ENCODE peak calls at places on chromosomes 1 and 21, in eight cellular contexts. F, K, A, O, S, V, Q and T are unnamed samples.

GRCh38 chr1:228459091-228459993 is 27.8 kb upstream of the RNF187 start:
- DNase-seq in F (peak), K (peak), A (peak), O (peak), S (peak), V (peak), Q (peak), T (peak)

GRCh38 chr21:44931501-44932365 is 8.1 kb upstream of the SLX9 start:
- DNase-seq in F (no peak), K (no peak), A (no peak), O (no peak), S (no peak), V (no peak), Q (no peak), T (no peak)

GRCh38 chr1:149888999-149889289 is 10.4 kb upstream of the BOLA1 start:
- DNase-seq in F (peak), K (peak), A (peak), O (no peak), S (peak), V (no peak), Q (no peak), T (peak)

GRCh38 chr21:41075668-41076463 is 92.1 kb upstream of the BACE2 start:
- DNase-seq in F (no peak), K (no peak), A (no peak), O (no peak), S (no peak), V (no peak), Q (no peak), T (no peak)

GRCh38 chr1:228747536-228747935 is 12.3 kb downstream of the RHOU start:
- DNase-seq in F (no peak), K (no peak), A (no peak), O (no peak), S (no peak), V (no peak), Q (no peak), T (no peak)

GRCh38 chr1:88731475-88731874 is 47.4 kb downstream of the PKN2 start:
- DNase-seq in F (no peak), K (peak), A (peak), O (no peak), S (peak), V (no peak), Q (peak), T (peak)

GRCh38 chr1:201949491-201949890 is 3.1 kb upstream of the LMOD1 start:
- DNase-seq in F (peak), K (no peak), A (no peak), O (no peak), S (no peak), V (no peak), Q (no peak), T (no peak)

GRCh38 chr1:96520542-96520941 is 201.0 kb upstream of the PTBP2 start:
- DNase-seq in F (no peak), K (peak), A (peak), O (no peak), S (no peak), V (no peak), Q (no peak), T (peak)

GRCh38 chr1:1361982-1362423 is 3.6 kb upstream of the MXRA8 start:
- DNase-seq in F (no peak), K (peak), A (peak), O (no peak), S (peak), V (no peak), Q (no peak), T (peak)

GRCh38 chr1:8905582-8906191 is 27.2 kb upstream of the ENO1 start:
- DNase-seq in F (no peak), K (no peak), A (no peak), O (no peak), S (no peak), V (no peak), Q (no peak), T (peak)

GRCh38 chr1:242435200-242435599 is 89.3 kb downstream of the PLD5 start:
- DNase-seq in F (no peak), K (no peak), A (no peak), O (no peak), S (no peak), V (no peak), Q (no peak), T (no peak)

GRCh38 chr1:113675299-113675698 is 84.0 kb downstream of the PHTF1 start:
- DNase-seq in F (no peak), K (no peak), A (no peak), O (no peak), S (peak), V (no peak), Q (no peak), T (peak)

GRCh38 chr1:202014915-202015676 is 4.7 kb downstream of the ELF3 start:
- DNase-seq in F (no peak), K (no peak), A (no peak), O (no peak), S (no peak), V (no peak), Q (no peak), T (no peak)

GRCh38 chr1:6170742-6171201 is 9.3 kb downstream of the CHD5 start:
- DNase-seq in F (no peak), K (no peak), A (no peak), O (no peak), S (no peak), V (no peak), Q (no peak), T (no peak)

GRCh38 chr1:75614455-75615379 is 3.8 kb upstream of the SLC44A5 start:
- DNase-seq in F (peak), K (peak), A (no peak), O (peak), S (peak), V (peak), Q (no peak), T (no peak)

GRCh38 chr1:64474639-64475038 is 4.7 kb downstream of the CACHD1 start:
- DNase-seq in F (no peak), K (peak), A (peak), O (no peak), S (no peak), V (no peak), Q (no peak), T (no peak)

GRCh38 chr21:43866659-43867331 is 1.8 kb downstream of the AGPAT3 start:
- DNase-seq in F (no peak), K (no peak), A (no peak), O (no peak), S (no peak), V (peak), Q (no peak), T (peak)

GRCh38 chr1:169833179-169833901 is 38.6 kb upstream of the METTL18 start:
- DNase-seq in F (no peak), K (no peak), A (no peak), O (no peak), S (peak), V (no peak), Q (no peak), T (no peak)

GRCh38 chr1:151513626-151514101 is 2.5 kb downstream of the CGN start:
- DNase-seq in F (no peak), K (no peak), A (no peak), O (no peak), S (peak), V (no peak), Q (peak), T (no peak)

DNA sequence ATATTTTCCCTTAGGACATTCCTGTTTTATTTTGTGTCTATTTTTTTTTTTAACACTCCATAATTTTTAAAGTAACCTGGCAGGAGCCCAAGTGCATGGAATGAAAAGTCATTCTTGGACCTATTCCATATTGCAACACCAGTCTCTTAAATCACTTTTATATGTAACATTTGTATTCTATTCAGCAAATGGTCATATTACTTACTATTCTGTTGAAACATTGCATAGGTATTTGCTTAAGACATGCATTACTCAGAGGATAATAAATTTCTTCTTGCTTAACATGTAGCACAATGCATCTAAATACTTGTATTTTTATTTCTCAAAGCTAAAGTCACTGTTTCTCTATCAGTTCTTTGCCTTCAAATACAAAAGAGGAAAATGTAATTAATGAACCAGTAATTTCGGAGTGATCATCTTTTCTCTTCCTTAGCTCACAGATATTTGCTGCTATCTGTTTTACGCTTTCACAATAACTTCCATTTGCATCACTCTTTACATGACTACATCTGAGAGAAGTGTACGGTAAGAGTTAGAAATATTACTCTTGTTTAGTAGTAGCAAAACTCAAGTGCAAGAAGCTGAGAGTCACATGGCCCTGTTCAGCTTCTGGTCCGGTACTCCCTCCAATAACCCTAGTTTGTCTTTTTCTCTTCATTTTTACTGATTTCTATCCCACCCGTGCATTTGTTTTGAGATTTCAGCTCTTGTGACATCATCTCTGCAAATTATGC is 394.8 kb downstream of the USP25 start:
- DNase-seq in F (no peak), K (peak), A (no peak), O (no peak), S (peak), V (no peak), Q (peak), T (peak)
- TF ChIP-seq CTCF in F (no peak), K (no peak), A (no peak), O (no peak), S (no peak), V (no peak), Q (no peak), T (no peak)

DNA sequence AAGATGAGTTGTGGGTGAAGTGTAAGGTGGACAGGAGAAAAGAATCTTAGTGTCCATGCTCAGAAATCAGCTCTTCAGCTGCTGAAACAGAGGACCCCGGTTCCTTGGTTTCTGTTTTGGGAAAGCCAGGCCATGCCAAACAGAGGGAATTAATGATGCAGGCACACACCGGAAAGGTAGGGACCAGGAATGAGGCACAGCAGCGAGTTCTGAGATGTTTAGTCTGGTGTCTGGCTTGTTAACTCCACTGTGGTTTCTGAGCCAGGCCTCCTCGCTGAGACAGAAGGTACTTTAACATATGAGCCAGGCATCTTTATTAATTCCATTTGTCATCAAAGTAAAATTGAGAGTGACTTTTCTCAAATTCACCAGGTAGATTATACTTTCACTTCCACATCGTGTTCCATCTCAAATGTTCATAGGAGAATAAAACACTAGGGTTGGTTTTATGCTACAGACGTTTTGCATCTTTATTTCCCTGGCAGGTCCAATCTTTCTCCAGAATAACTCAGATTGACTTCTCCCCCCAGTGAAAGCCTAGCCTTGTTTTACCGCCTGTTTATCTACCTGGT is 23.5 kb downstream of the LRRC8D start:
- DNase-seq in F (no peak), K (no peak), A (no peak), O (no peak), S (peak), V (peak), Q (no peak), T (peak)
- H3K4me3 ChIP-seq in F (no peak), K (peak), A (peak), O (peak), S (peak), V (peak), Q (peak), T (peak)

GRCh38 chr1:235907897-235908240 is 41.2 kb upstream of the LYST start:
- DNase-seq in F (no peak), K (no peak), A (no peak), O (no peak), S (no peak), V (no peak), Q (no peak), T (no peak)

GRCh38 chr1:235911300-235911662 is 44.6 kb upstream of the LYST start:
- DNase-seq in F (no peak), K (no peak), A (no peak), O (no peak), S (no peak), V (no peak), Q (no peak), T (no peak)

GRCh38 chr1:235910357-235911299 is 43.9 kb upstream of the LYST start:
- DNase-seq in F (peak), K (peak), A (peak), O (peak), S (peak), V (no peak), Q (no peak), T (peak)

GRCh38 chr1:235907187-235907896 is 40.6 kb upstream of the LYST start:
- DNase-seq in F (no peak), K (no peak), A (no peak), O (no peak), S (no peak), V (no peak), Q (no peak), T (no peak)

GRCh38 chr1:235908742-235909520 is 42.2 kb upstream of the LYST start:
- DNase-seq in F (no peak), K (peak), A (no peak), O (peak), S (peak), V (no peak), Q (no peak), T (peak)
- TF ChIP-seq CTCF in F (no peak), K (no peak), A (no peak), O (no peak), S (no peak), V (no peak), Q (no peak), T (no peak)

GRCh38 chr1:91245437-91245836 is 159.2 kb downstream of the HFM1 start:
- DNase-seq in F (no peak), K (no peak), A (no peak), O (no peak), S (no peak), V (no peak), Q (no peak), T (no peak)

GRCh38 chr1:91244737-91245136 is 159.9 kb downstream of the HFM1 start:
- DNase-seq in F (no peak), K (no peak), A (no peak), O (no peak), S (no peak), V (no peak), Q (no peak), T (no peak)

GRCh38 chr1:91243171-91243570 is 161.5 kb downstream of the HFM1 start:
- DNase-seq in F (no peak), K (no peak), A (no peak), O (no peak), S (no peak), V (no peak), Q (no peak), T (no peak)
- H3K4me3 ChIP-seq in F (no peak), K (no peak), A (no peak), O (no peak), S (no peak), V (no peak), Q (no peak), T (no peak)

DNA sequence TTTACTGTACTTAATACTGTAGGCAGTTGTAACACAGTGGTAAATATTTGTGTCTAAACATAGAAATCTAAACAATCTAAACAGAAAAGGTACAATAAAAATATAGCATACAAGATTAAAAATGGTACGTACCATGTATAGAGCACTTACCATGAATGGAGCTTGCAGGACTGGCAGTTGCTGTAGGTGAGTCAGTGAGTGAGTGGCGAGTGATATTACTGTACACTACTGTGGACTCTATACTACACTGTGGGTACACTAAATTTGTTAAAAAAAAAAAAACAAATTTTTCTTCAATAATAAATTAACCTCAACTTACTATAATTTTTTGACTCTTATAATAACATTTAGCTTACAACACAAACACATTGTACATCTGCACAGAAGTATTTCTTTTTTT is 39.5 kb upstream of the MYOCOS start:
- DNase-seq in F (no peak), K (no peak), A (no peak), O (no peak), S (no peak), V (no peak), Q (no peak), T (no peak)
- TF ChIP-seq CTCF in F (no peak), K (no peak), A (no peak), O (no peak), S (no peak), V (no peak), Q (no peak), T (no peak)

GRCh38 chr1:247447162-247447909 is 10.6 kb downstream of the OR2B11 start:
- DNase-seq in F (no peak), K (no peak), A (no peak), O (no peak), S (no peak), V (no peak), Q (no peak), T (no peak)
- H3K4me3 ChIP-seq in F (no peak), K (peak), A (peak), O (peak), S (no peak), V (no peak), Q (peak), T (peak)

GRCh38 chr1:109027841-109028240 is 14.1 kb downstream of the WDR47 start:
- DNase-seq in F (no peak), K (no peak), A (no peak), O (no peak), S (no peak), V (no peak), Q (no peak), T (no peak)
- TF ChIP-seq CTCF in F (no peak), K (no peak), A (no peak), O (no peak), S (peak), V (peak), Q (no peak), T (peak)

GRCh38 chr1:193144361-193144938 is 22.6 kb downstream of the CDC73 start:
- DNase-seq in F (no peak), K (no peak), A (no peak), O (no peak), S (no peak), V (no peak), Q (no peak), T (no peak)
- H3K4me3 ChIP-seq in F (no peak), K (no peak), A (no peak), O (no peak), S (no peak), V (no peak), Q (no peak), T (no peak)